ENCODE peak calls at places on chromosomes 7 and 10, in ten cellular contexts. D is ovary, L is heart right ventricle, T is right cardiac atrium, W is astrocyte of the spinal cord, A is foreskin fibroblast, C is RWPE2, V is body of pancreas, G is fibroblast of lung, Z is endodermal cell. R is an unnamed sample.

GRCh38 chr10:100739516-100740368 is 5.6 kb upstream of the PAX2 start:
- DNase-seq in D (no peak), Z (peak; percentile 89), T (no peak), C (no peak), A (no peak), G (no peak), V (peak; percentile 51), W (no peak), L (no peak), R (no peak)

GRCh38 chr10:6498771-6499170 is 81.3 kb downstream of the PRKCQ start:
- DNase-seq in C (no peak), T (no peak), D (no peak), A (no peak), W (no peak), G (no peak), L (no peak), Z (no peak), V (no peak), R (no peak)

GRCh38 chr10:27723436-27723835 is 22.2 kb downstream of the MKX start:
- DNase-seq in G (peak; percentile 75), A (peak; percentile 69), T (no peak), C (no peak), W (peak; percentile 24), V (no peak), D (no peak), Z (no peak), L (no peak), R (peak; percentile 19)

GRCh38 chr7:10592604-10593003 is 381.1 kb upstream of the PHF14 start:
- DNase-seq in L (no peak), D (no peak), W (no peak), G (no peak), T (no peak), A (no peak), V (no peak), Z (no peak), C (no peak), R (no peak)

GRCh38 chr7:16940777-16941176 is 59.0 kb upstream of the AGR3 start:
- DNase-seq in D (no peak), A (no peak), W (no peak), C (no peak), G (peak; percentile 34), V (no peak), L (no peak), T (no peak), Z (no peak), R (no peak)

GRCh38 chr7:137886266-137886665 is 39.5 kb upstream of the DGKI start:
- DNase-seq in D (no peak), V (no peak), L (no peak), W (no peak), G (no peak), T (no peak), C (no peak), A (no peak), Z (no peak), R (no peak)

GRCh38 chr10:35236739-35237138 is 99.6 kb upstream of the CCNY start:
- DNase-seq in L (no peak), D (no peak), V (no peak), A (peak; percentile 46), G (peak; percentile 33), C (no peak), Z (no peak), T (no peak), W (peak; percentile 32), R (peak; percentile 19)

GRCh38 chr7:8035647-8036518 is 67.3 kb downstream of the GLCCI1 start:
- DNase-seq in V (no peak), A (peak; percentile 54), T (no peak), L (no peak), Z (peak; percentile 59), W (peak; percentile 21), G (peak; percentile 25), D (no peak), C (no peak), R (peak; percentile 72)

GRCh38 chr7:151245360-151246160 is 2.9 kb downstream of the SMARCD3 start:
- DNase-seq in G (no peak), D (peak; percentile 60), C (peak; percentile 47), V (peak; percentile 61), L (no peak), A (peak; percentile 67), Z (peak; percentile 86), W (no peak), T (no peak), R (peak; percentile 35)

GRCh38 chr10:6203331-6204062 is 765 bp downstream of the PFKFB3 start:
- DNase-seq in Z (peak; percentile 88), G (peak; percentile 56), C (no peak), T (peak; percentile 65), L (peak; percentile 46), W (peak; percentile 50), D (peak; percentile 65), A (peak; percentile 81), V (peak; percentile 71), R (peak; percentile 61)

DNA sequence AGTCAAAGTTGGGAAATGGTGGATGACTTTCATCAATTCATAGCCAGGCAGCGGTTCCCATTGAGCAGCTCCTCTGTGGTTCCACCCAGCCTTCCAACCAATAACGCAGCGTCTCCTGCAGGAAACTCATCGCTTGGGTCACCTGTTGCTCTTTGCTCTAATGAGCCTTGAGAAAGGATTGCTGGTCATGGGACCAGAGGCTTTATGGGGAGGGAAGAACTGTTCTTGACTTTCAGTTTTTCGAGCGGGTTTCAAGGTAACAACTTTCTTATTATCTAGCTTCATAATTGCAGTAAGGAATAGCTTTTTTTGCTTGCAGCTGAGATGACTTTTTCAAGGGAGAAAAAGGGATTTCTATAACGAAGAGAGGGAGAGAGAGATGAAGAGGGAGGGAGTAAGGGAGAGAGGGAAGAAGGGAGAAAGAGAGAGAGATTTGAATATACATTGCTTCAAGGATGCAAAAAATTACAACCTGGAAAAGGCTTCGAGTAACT is 405 bp upstream of the ENTPD1 start:
- DNase-seq in G (no peak), A (no peak), V (peak; percentile 29), Z (peak; percentile 77), T (peak; percentile 44), C (no peak), D (no peak), L (peak; percentile 57), W (no peak), R (no peak)
- H3K4me3 ChIP-seq in G (peak overlapping the region; percentile 3), A (peak overlapping the region; percentile 22), V (no peak overlapping the region), Z (peak overlapping the region; percentile 44), T (peak overlapping the region; percentile 68), C (no peak overlapping the region), D (peak overlapping the region; percentile 30), L (peak overlapping the region; percentile 47), W (no peak overlapping the region), R (no peak overlapping the region)

GRCh38 chr10:96719205-96719604 is 1.1 kb downstream of the PIK3AP1 start:
- DNase-seq in L (no peak), D (no peak), A (no peak), C (no peak), G (no peak), W (no peak), Z (no peak), V (peak; percentile 28), T (no peak), R (no peak)
- H3K4me3 ChIP-seq in L (peak overlapping the region; percentile 62), D (no peak overlapping the region), A (no peak overlapping the region), C (no peak overlapping the region), G (no peak overlapping the region), W (no peak overlapping the region), Z (no peak overlapping the region), V (peak overlapping the region; percentile 44), T (no peak overlapping the region), R (no peak overlapping the region)

DNA sequence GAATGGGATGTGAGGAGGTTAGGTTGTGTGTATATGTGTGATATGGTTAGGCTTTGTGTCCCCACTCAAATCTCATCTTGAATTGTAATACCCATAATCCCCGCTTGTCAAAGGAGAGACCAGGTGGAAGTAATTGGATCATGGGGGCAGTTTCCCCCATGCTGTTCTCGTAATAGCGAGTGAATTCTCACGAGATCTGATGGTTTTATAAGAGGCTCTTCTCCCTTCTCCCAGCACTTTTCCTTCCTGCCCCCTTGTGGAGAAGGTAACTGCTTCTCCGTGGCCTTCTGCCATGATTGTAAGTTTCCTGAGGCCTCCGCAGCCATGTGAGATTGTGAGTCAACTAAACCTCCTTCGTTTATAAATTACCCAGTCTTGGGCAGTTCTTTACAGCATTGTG is 47.3 kb downstream of the NPVF start:
- DNase-seq in T (no peak), D (no peak), C (no peak), G (peak; percentile 3), W (no peak), L (no peak), A (peak; percentile 5), V (no peak), Z (peak; percentile 61), R (no peak)
- H3K4me3 ChIP-seq in T (no peak overlapping the region), D (peak overlapping the region; percentile 86), C (no peak overlapping the region), G (peak overlapping the region; percentile 57), W (no peak overlapping the region), L (peak overlapping the region; percentile 86), A (peak overlapping the region; percentile 78), V (no peak overlapping the region), Z (no peak overlapping the region), R (no peak overlapping the region)

GRCh38 chr10:114243661-114244060 is 4.6 kb downstream of the VWA2 start:
- DNase-seq in T (no peak), L (no peak), G (no peak), Z (no peak), A (no peak), W (no peak), D (no peak), C (no peak), V (no peak), R (no peak)

GRCh38 chr10:114239994-114240345 is 916 bp downstream of the VWA2 start:
- DNase-seq in D (no peak), Z (peak; percentile 69), C (no peak), G (no peak), A (no peak), W (no peak), L (no peak), V (no peak), T (no peak), R (no peak)

GRCh38 chr10:114244126-114244525 is 5.1 kb downstream of the VWA2 start:
- DNase-seq in T (no peak), Z (no peak), V (peak; percentile 22), A (no peak), C (no peak), G (no peak), W (no peak), D (no peak), L (no peak), R (no peak)

GRCh38 chr10:114242235-114242634 is 3.2 kb downstream of the VWA2 start:
- DNase-seq in A (no peak), C (no peak), W (no peak), D (no peak), G (no peak), T (no peak), L (no peak), V (no peak), Z (no peak), R (no peak)

DNA sequence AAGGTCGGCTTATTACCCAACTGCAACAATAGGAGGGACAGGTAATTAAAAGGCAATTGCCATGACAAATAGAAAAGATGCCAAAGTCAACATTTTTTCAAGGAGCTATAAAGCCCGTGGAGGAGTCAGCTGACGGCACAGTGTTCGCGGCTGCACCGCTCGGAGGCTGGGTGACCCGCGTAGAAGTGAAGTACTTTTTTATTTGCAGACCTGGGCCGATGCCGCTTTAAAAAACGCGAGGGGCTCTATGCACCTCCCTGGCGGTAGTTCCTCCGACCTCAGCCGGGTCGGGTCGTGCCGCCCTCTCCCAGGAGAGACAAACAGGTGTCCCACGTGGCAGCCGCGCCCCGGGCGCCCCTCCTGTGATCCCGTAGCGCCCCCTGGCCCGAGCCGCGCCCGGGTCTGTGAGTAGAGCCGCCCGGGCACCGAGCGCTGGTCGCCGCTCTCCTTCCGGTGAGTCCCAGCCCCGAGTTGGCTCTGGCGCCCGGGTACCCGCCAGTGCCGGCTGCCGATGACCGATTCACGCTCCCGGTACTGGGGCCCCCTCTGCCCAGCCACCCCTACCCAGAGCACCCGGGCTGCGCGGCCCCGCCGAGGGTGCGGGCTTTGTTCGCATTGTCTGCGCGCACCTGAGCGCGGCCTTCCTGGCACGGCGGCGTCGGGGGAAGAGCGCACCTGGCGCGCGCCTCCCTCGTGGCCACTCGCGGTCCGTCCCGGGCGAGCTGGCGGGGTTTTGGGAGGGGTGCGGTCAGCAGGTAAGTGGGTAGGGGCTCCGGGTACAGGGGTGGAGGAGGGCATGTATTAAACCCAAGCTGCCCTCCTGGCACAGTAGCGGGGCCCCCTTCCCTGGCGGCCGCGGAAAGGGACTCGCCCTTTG is at the start of gene VWA2:
- DNase-seq in A (no peak), C (no peak), G (no peak), V (peak; percentile 87), T (peak; percentile 22), D (no peak), L (peak; percentile 14), Z (peak; percentile 88), W (no peak), R (no peak)
- H3K4me3 ChIP-seq in A (no peak within 1 kb of the TSS), C (peak within 1 kb of the TSS; percentile 34), G (no peak within 1 kb of the TSS), V (peak within 1 kb of the TSS; percentile 57), T (peak within 1 kb of the TSS; percentile 48), D (peak within 1 kb of the TSS; percentile 29), L (peak within 1 kb of the TSS; percentile 46), Z (peak within 1 kb of the TSS; percentile 79), W (no peak within 1 kb of the TSS), R (no peak within 1 kb of the TSS)

R was measured in fibroblast of villous mesenchyme.